ENCODE peak calls at places on chromosome 12, in nine cellular contexts. C is CD8-positive, alpha-beta T cell; O is DMS153; X is ACHN; Q is anterior cingulate cortex; S is lower leg skin; V is endothelial cell; G is left ventricle myocardium inferior; B is activated CD4-positive, alpha-beta T cell treated with anti-CD3 and anti-CD28 coated beads, Interleukin-2, amount 10 ng/mL, durations not matched to agents 7 days and 5 days. H is an unnamed sample.
A peak's percentile ranks its signal among the peaks of the same experiment; 100 is the strongest.

GRCh38 chr12:131106542-131106941 is 152.8 kb downstream of the ADGRD1 start:
- DNase-seq in C (no peak), O (no peak), X (no peak), Q (no peak), S (peak; percentile 70), V (no peak), G (no peak), B (no peak), H (no peak)

GRCh38 chr12:7374423-7375144 is 69.4 kb downstream of the CD163L1 start:
- DNase-seq in C (no peak), O (no peak), X (peak; percentile 60), Q (no peak), S (no peak), V (peak; percentile 53), G (peak; percentile 17), B (peak; percentile 32), H (no peak)

GRCh38 chr12:78293039-78293686 is 462.5 kb downstream of the NAV3 start:
- DNase-seq in C (no peak), O (no peak), X (no peak), Q (no peak), S (no peak), V (no peak), G (no peak), B (no peak), H (no peak)

GRCh38 chr12:110071967-110072366 is 23.6 kb upstream of the C12orf76 start:
- DNase-seq in C (no peak), O (no peak), X (no peak), Q (no peak), S (no peak), V (no peak), G (no peak), B (no peak), H (no peak)

GRCh38 chr12:21350975-21351374 is 16.3 kb upstream of the SLCO1A2 start:
- DNase-seq in C (no peak), O (peak; percentile 25), X (no peak), Q (no peak), S (no peak), V (no peak), G (no peak), B (no peak), H (no peak)

GRCh38 chr12:44314007-44314500 is 478.2 kb downstream of the TMEM117 start:
- DNase-seq in C (no peak), O (no peak), X (no peak), Q (no peak), S (no peak), V (no peak), G (no peak), B (no peak), H (no peak)

GRCh38 chr12:104494137-104494815 is 37.5 kb downstream of the CHST11 start:
- DNase-seq in C (no peak), O (no peak), X (no peak), Q (no peak), S (no peak), V (no peak), G (no peak), B (peak; percentile 48), H (peak; percentile 76)

GRCh38 chr12:74043343-74043742 is 494.3 kb upstream of the ATXN7L3B start:
- DNase-seq in C (no peak), O (no peak), X (peak; percentile 17), Q (no peak), S (no peak), V (no peak), G (no peak), B (no peak), H (no peak)

GRCh38 chr12:59194794-59195193 is 274.5 kb upstream of the LRIG3 start:
- DNase-seq in C (no peak), O (no peak), X (no peak), Q (no peak), S (no peak), V (no peak), G (no peak), B (no peak), H (no peak)

GRCh38 chr12:79933580-79934264 is 1.2 kb downstream of the PPP1R12A start:
- DNase-seq in C (no peak), O (no peak), X (peak; percentile 36), Q (no peak), S (no peak), V (peak; percentile 8), G (no peak), B (peak; percentile 34), H (peak; percentile 2)

GRCh38 chr12:57872362-57872761 is 25.8 kb upstream of the CTDSP2 start:
- DNase-seq in C (no peak), O (no peak), X (no peak), Q (no peak), S (no peak), V (no peak), G (no peak), B (no peak), H (no peak)

GRCh38 chr12:3493225-3494049 is 2.4 kb downstream of the PRMT8 start:
- DNase-seq in C (no peak), O (no peak), X (no peak), Q (peak; percentile 17), S (no peak), V (no peak), G (peak; percentile 47), B (no peak), H (no peak)

GRCh38 chr12:109302358-109302757 is 6.7 kb downstream of the FOXN4 start:
- DNase-seq in C (no peak), O (no peak), X (peak; percentile 37), Q (no peak), S (no peak), V (no peak), G (no peak), B (no peak), H (no peak)

GRCh38 chr12:31353730-31354708 is 28.1 kb upstream of the SINHCAF start:
- DNase-seq in C (no peak), O (peak; percentile 97), X (no peak), Q (no peak), S (no peak), V (no peak), G (no peak), B (no peak), H (no peak)

GRCh38 chr12:25524381-25524780 is 28.7 kb downstream of the LMNTD1 start:
- DNase-seq in C (no peak), O (no peak), X (no peak), Q (no peak), S (no peak), V (no peak), G (no peak), B (no peak), H (no peak)

GRCh38 chr12:53551889-53552291 is 44.6 kb upstream of the NPFF start:
- DNase-seq in C (no peak), O (no peak), X (no peak), Q (no peak), S (no peak), V (no peak), G (no peak), B (no peak), H (no peak)

GRCh38 chr12:58372298-58372697 is 430.9 kb downstream of the ATP23 start:
- DNase-seq in C (no peak), O (no peak), X (no peak), Q (no peak), S (no peak), V (no peak), G (no peak), B (no peak), H (no peak)

GRCh38 chr12:31574803-31575573 is 15.9 kb downstream of the DENND5B start:
- DNase-seq in C (no peak), O (no peak), X (no peak), Q (no peak), S (no peak), V (no peak), G (no peak), B (no peak), H (no peak)

GRCh38 chr12:1496162-1496925 is 98.0 kb downstream of the FBXL14 start:
- DNase-seq in C (no peak), O (no peak), X (no peak), Q (no peak), S (peak; percentile 84), V (no peak), G (no peak), B (no peak), H (no peak)

GRCh38 chr12:69583203-69583602 is 2.1 kb upstream of the CCT2 start:
- DNase-seq in C (no peak), O (no peak), X (peak; percentile 54), Q (no peak), S (no peak), V (no peak), G (no peak), B (no peak), H (no peak)

GRCh38 chr12:110686294-110686903 is 2.5 kb downstream of the HVCN1 start:
- DNase-seq in C (no peak), O (no peak), X (no peak), Q (no peak), S (no peak), V (no peak), G (no peak), B (no peak), H (no peak)

GRCh38 chr12:51530208-51530607 is 60.8 kb upstream of the SCN8A start:
- DNase-seq in C (no peak), O (no peak), X (no peak), Q (no peak), S (no peak), V (no peak), G (no peak), B (no peak), H (no peak)

GRCh38 chr12:102824218-102824835 is 92.7 kb downstream of the PAH start:
- DNase-seq in C (no peak), O (no peak), X (peak; percentile 46), Q (no peak), S (peak; percentile 82), V (peak; percentile 86), G (peak; percentile 22), B (no peak), H (no peak)

GRCh38 chr12:81949721-81950120 is 190.6 kb upstream of the PPFIA2 start:
- DNase-seq in C (no peak), O (no peak), X (no peak), Q (no peak), S (no peak), V (no peak), G (no peak), B (no peak), H (no peak)

GRCh38 chr12:2094597-2094996 is 41.8 kb downstream of the CACNA1C start:
- DNase-seq in C (no peak), O (no peak), X (no peak), Q (no peak), S (no peak), V (no peak), G (no peak), B (no peak), H (no peak)

GRCh38 chr12:89507015-89507824 is 17.4 kb downstream of the GALNT4 start:
- DNase-seq in C (no peak), O (peak; percentile 47), X (no peak), Q (no peak), S (no peak), V (no peak), G (no peak), B (no peak), H (no peak)

GRCh38 chr12:116590561-116590960 is 31.4 kb downstream of the MAP1LC3B2 start:
- DNase-seq in C (no peak), O (no peak), X (no peak), Q (no peak), S (no peak), V (no peak), G (no peak), B (no peak), H (no peak)

GRCh38 chr12:68477256-68477655 is 133.4 kb upstream of the RAP1B start:
- DNase-seq in C (no peak), O (no peak), X (no peak), Q (no peak), S (no peak), V (no peak), G (no peak), B (no peak), H (no peak)

GRCh38 chr12:53004582-53004981 is 1.7 kb upstream of the EIF4B start:
- DNase-seq in C (no peak), O (no peak), X (peak; percentile 53), Q (no peak), S (no peak), V (no peak), G (no peak), B (no peak), H (no peak)

GRCh38 chr12:94649349-94650142 is 811 bp downstream of the TMCC3 start:
- DNase-seq in C (no peak), O (no peak), X (peak; percentile 50), Q (peak; percentile 55), S (no peak), V (peak; percentile 58), G (peak; percentile 43), B (peak; percentile 13), H (peak; percentile 21)

GRCh38 chr12:6606331-6607131 is 648 bp downstream of the CHD4 start:
- DNase-seq in C (peak; percentile 53), O (no peak), X (peak; percentile 56), Q (peak; percentile 65), S (peak; percentile 92), V (peak; percentile 72), G (peak; percentile 77), B (peak; percentile 64), H (peak; percentile 65)